ENCODE peak calls at places on chromosomes 4 and X, in four cellular contexts. W is MM.1S, C is neural crest cell, N is cardiac fibroblast. A is an unnamed sample.

GRCh38 chr4:73341454-73341853 is 62.6 kb upstream of the ALB start:
- DNase-seq in C (peak; percentile 22), N (peak; percentile 83), W (peak; percentile 50), A (peak; percentile 58)

GRCh38 chr4:181933471-181933870 is 309.7 kb upstream of the TENM3 start:
- DNase-seq in W (no peak), N (no peak), C (no peak), A (no peak)

GRCh38 chr4:137650051-137650450 is 117.8 kb upstream of the PCDH18 start:
- DNase-seq in W (no peak), C (no peak), N (no peak), A (no peak)

GRCh38 chr4:107283587-107284559 is 247.8 kb upstream of the DKK2 start:
- DNase-seq in W (no peak), C (no peak), N (peak; percentile 91), A (peak; percentile 97)

GRCh38 chr4:126603851-126604250 is 1028.9 kb upstream of the INTU start:
- DNase-seq in N (no peak), W (no peak), C (no peak), A (no peak)

GRCh38 chrX:72297953-72298730 is 7.6 kb downstream of the CITED1 start:
- DNase-seq in N (peak; percentile 39), W (peak; percentile 17), C (no peak), A (no peak)

GRCh38 chr4:142128529-142128928 is 492.1 kb downstream of the IL15 start:
- DNase-seq in N (no peak), C (no peak), W (no peak), A (peak; percentile 44)

GRCh38 chr4:128542047-128542446 is 254.4 kb upstream of the PGRMC2 start:
- DNase-seq in N (no peak), W (no peak), C (no peak), A (no peak)

GRCh38 chr4:73734405-73735070 is 5.8 kb upstream of the CXCL8 start:
- DNase-seq in W (no peak), N (peak; percentile 83), C (no peak), A (peak; percentile 67)

GRCh38 chrX:33415454-33415853 is 204.1 kb upstream of the DMD start:
- DNase-seq in W (no peak), C (no peak), N (no peak), A (no peak)

GRCh38 chrX:63503541-63503940 is 152.4 kb upstream of the SPIN4 start:
- DNase-seq in W (no peak), N (peak; percentile 68), C (no peak), A (peak; percentile 71)

GRCh38 chrX:139388234-139388633 is 142.3 kb upstream of the F9 start:
- DNase-seq in N (no peak), C (no peak), W (no peak), A (no peak)

GRCh38 chrX:149877157-149877556 is 3.8 kb upstream of the MAGEA8 start:
- DNase-seq in N (no peak), C (no peak), W (no peak), A (no peak)

GRCh38 chrX:133981908-133982307 is 3.5 kb downstream of the GPC3 start:
- DNase-seq in N (no peak), C (no peak), W (no peak), A (no peak)

GRCh38 chr4:170089274-170089742 is 448 bp downstream of the AADAT start:
- DNase-seq in N (peak; percentile 52), C (peak; percentile 47), W (no peak), A (peak; percentile 33)

GRCh38 chrX:45862801-45863200 is 662.1 kb upstream of the DIPK2B start:
- DNase-seq in W (no peak), N (no peak), C (no peak), A (no peak)

GRCh38 chr4:35673137-35673536 is 571.2 kb downstream of the ARAP2 start:
- DNase-seq in W (no peak), C (no peak), N (no peak), A (no peak)

GRCh38 chr4:36638273-36638811 is 356.9 kb downstream of the DTHD1 start:
- DNase-seq in C (no peak), N (no peak), W (no peak), A (no peak)

GRCh38 chrX:148562846-148563245 is 62.4 kb downstream of the AFF2 start:
- DNase-seq in C (no peak), W (no peak), N (no peak), A (no peak)

GRCh38 chrX:107753186-107753585 is 22.4 kb downstream of the TSC22D3 start:
- DNase-seq in N (no peak), C (no peak), W (no peak), A (no peak)

GRCh38 chr4:15143551-15143950 is 141.3 kb downstream of the CPEB2 start:
- DNase-seq in C (no peak), N (no peak), W (no peak), A (no peak)

GRCh38 chr4:26787461-26788340 is 72.9 kb upstream of the STIM2 start:
- DNase-seq in C (no peak), N (peak; percentile 84), W (no peak), A (peak; percentile 30)

GRCh38 chr4:70583952-70584834 is 7.9 kb upstream of the AMBN start:
- DNase-seq in C (no peak), W (no peak), N (no peak), A (no peak)

GRCh38 chr4:159606835-159607234 is 504.0 kb downstream of the RAPGEF2 start:
- DNase-seq in W (no peak), N (no peak), C (no peak), A (no peak)

GRCh38 chrX:142804085-142804484 is 221.6 kb upstream of the SPANXN4 start:
- DNase-seq in W (no peak), C (no peak), N (peak; percentile 1), A (no peak)

GRCh38 chrX:50813843-50814661 is at the start of gene SHROOM4:
- DNase-seq in C (peak; percentile 34), N (peak; percentile 64), W (no peak), A (peak; percentile 47)

GRCh38 chr4:161555689-161556660 is 607.8 kb downstream of the FSTL5 start:
- DNase-seq in N (peak; percentile 64), W (no peak), C (no peak), A (peak; percentile 20)

GRCh38 chr4:157072002-157072401 is 3.9 kb upstream of the GLRB start:
- DNase-seq in W (no peak), N (peak; percentile 72), C (no peak), A (peak; percentile 46)

GRCh38 chr4:143320113-143320512 is 16.6 kb upstream of the GAB1 start:
- DNase-seq in W (no peak), N (no peak), C (no peak), A (no peak)

GRCh38 chrX:13270360-13270759 is 49.5 kb downstream of the ATXN3L start:
- DNase-seq in W (no peak), C (no peak), N (peak; percentile 24), A (no peak)

GRCh38 chr4:75036046-75036445 is 103.1 kb downstream of the PARM1 start:
- DNase-seq in W (no peak), N (no peak), C (no peak), A (no peak)

GRCh38 chr4:118296739-118297138 is 56.1 kb downstream of the PRSS12 start:
- DNase-seq in N (no peak), C (no peak), W (no peak), A (no peak)

GRCh38 chr4:56656346-56656643 is 24.8 kb downstream of the HOPX start:
- DNase-seq in C (peak; percentile 14), N (no peak), W (peak; percentile 12), A (no peak)

GRCh38 chrX:55389376-55389775 is 62.6 kb upstream of the MAGEH1 start:
- DNase-seq in W (no peak), C (no peak), N (no peak), A (no peak)

GRCh38 chrX:134737721-134738369 is 79.6 kb upstream of the PLAC1 start:
- DNase-seq in W (no peak), C (no peak), N (no peak), A (peak; percentile 29)

GRCh38 chrX:128106630-128107029 is 54.4 kb upstream of the ACTRT1 start:
- DNase-seq in C (peak; percentile 10), N (peak; percentile 0), W (peak; percentile 46), A (no peak)

GRCh38 chrX:84188320-84188834 is 378 bp upstream of the RPS6KA6 start:
- DNase-seq in C (peak; percentile 44), N (peak; percentile 39), W (peak; percentile 65), A (peak; percentile 53)
- TF ChIP-seq CTCF in C (no peak), N (no peak), W (no peak), A (peak; percentile 12)

DNA sequence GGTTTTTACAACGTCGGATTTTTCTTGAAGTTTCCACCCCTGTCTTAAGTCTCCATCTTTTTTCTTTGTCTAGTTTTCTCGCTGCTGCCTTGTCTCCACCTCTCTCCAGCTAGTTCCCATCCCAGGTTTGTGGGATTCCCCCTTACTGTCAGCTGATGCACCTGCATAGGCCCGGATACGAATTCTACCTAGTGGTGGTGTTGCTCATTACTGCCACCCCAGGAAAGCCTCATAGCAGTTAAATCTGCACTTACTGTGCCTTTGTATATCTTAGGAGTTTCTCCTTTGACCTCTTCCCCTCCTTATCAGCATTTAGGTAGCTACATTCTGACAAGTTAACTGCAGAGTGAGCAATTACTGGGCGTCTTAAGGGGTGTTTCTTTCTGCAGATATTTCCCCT is 1693.1 kb upstream of the TENM3 start:
- DNase-seq in W (no peak), C (no peak), N (no peak), A (no peak)
- TF ChIP-seq CTCF in W (peak; percentile 4), C (no peak), N (no peak), A (no peak)

DNA sequence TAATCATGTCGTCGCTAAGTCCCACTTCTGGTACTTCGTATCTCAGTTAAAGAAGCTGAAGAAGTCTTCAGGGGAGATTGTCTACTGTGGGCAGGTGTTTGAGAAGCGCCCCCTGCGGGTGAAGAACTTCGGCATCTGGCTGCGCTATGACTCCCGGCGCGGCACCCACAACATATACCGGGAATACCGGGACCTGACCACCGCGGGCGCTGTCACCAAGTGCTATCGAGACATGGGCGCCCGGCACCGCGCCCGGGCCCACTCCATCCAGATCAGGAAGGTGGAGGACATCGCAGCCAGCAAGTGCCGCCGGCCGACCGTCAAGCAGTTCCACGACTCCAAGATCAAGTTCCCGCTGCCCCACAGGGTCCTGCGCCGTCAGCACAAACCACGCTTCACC is 11.3 kb downstream of the PNCK start:
- DNase-seq in N (peak; percentile 50), W (peak; percentile 15), C (no peak), A (no peak)
- TF ChIP-seq CTCF in N (peak; percentile 43), W (peak; percentile 50), C (peak; percentile 59), A (peak; percentile 33)

DNA sequence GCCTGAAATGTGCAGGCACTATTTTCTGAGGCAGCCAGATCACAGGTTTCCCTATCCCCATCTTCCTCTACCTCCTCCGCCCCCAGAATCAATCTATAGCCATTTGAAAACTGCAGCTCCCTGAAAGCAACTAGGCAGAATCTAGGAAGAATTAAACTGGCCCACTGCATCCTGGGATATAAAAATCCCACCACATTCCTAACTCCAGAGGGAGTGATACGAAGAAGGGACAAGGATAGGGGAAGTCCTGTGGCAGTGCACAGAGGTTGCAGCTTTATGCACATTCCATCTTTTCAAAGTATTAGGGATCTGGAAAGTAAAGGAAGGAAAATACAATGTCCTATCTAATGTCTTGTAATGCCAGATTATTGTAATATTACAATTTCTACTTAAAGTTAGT is 18.3 kb upstream of the HERC3 start:
- DNase-seq in N (peak; percentile 18), C (no peak), W (no peak), A (no peak)
- TF ChIP-seq CTCF in N (no peak), C (peak; percentile 29), W (no peak), A (peak; percentile 46)

DNA sequence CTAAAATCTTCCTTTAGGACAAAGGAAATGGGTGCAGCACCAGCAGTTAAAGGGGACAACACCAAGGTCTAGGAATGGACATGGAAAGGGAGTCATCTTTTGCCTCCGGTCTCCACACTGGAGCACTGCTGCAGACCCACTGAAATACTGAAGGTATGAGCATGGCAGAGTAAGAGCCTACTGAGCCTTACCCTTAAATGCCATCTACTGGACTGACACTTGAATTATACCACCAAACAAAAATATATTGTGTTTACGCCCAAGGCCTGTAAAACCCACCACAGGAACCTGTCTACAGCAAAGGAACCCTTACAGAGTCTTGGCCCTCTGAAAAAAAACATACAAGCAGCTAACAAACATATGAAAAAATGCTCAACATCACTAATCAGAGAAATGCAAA is 443.4 kb downstream of the CCSER1 start:
- DNase-seq in N (no peak), W (no peak), C (no peak), A (no peak)
- TF ChIP-seq CTCF in N (no peak), W (no peak), C (no peak), A (no peak)

A was measured in AG10803.